ENCODE peak calls at places on chromosomes 5 and 9, in nine cellular contexts. A is iPS DF 19.7; O is stimulated activated CD8-positive, alpha-beta memory T cell treated with anti-CD3 and anti-CD28 coated beads, Interleukin-2, amount 100 ng/mL, for 1 hour; P is fibroblast of lung; X is keratinocyte; U is BJ; C is RPMI8226; F is cardiac muscle cell; Q is activated CD8-positive, alpha-beta memory T cell treated with anti-CD3 and anti-CD28 coated beads for 24 hours. S is an unnamed sample.

GRCh38 chr5:43121565-43122484 is 1.1 kb downstream of the ZNF131 start:
- DNase-seq in P (peak), O (no peak), Q (no peak), A (no peak), U (no peak), X (no peak), F (peak), C (peak), S (peak)

GRCh38 chr5:159951387-159951786 is 35.1 kb downstream of the ADRA1B start:
- DNase-seq in U (no peak), X (no peak), Q (no peak), F (peak), C (peak), O (no peak), A (peak), P (no peak), S (no peak)

GRCh38 chr5:158013939-158014338 is 155.0 kb upstream of the CLINT1 start:
- DNase-seq in O (no peak), P (peak), F (peak), A (peak), X (no peak), C (no peak), U (no peak), Q (no peak), S (no peak)

GRCh38 chr9:137278913-137279711 is 1.6 kb downstream of the TOR4A start:
- DNase-seq in O (no peak), X (no peak), C (no peak), P (no peak), A (no peak), U (no peak), Q (no peak), F (no peak), S (peak)

GRCh38 chr5:773517-774264 is 10.8 kb downstream of the ZDHHC11B start:
- DNase-seq in U (no peak), X (no peak), C (no peak), F (no peak), A (no peak), P (no peak), Q (peak), O (no peak), S (no peak)

GRCh38 chr9:13034696-13035006 is 244.8 kb downstream of the MPDZ start:
- DNase-seq in F (peak), U (no peak), P (peak), C (no peak), A (no peak), O (no peak), X (no peak), Q (no peak), S (no peak)

GRCh38 chr5:65753189-65753588 is 31.2 kb downstream of the NLN start:
- DNase-seq in A (no peak), P (no peak), C (no peak), X (no peak), Q (no peak), F (peak), O (no peak), U (no peak), S (no peak)

GRCh38 chr9:120750421-120750820 is 36.2 kb upstream of the MEGF9 start:
- DNase-seq in P (no peak), Q (no peak), U (peak), O (no peak), A (no peak), C (no peak), F (no peak), X (no peak), S (no peak)

GRCh38 chr5:40240671-40241070 is 439.0 kb upstream of the PTGER4 start:
- DNase-seq in O (no peak), X (no peak), U (no peak), P (no peak), F (no peak), C (no peak), A (no peak), Q (no peak), S (no peak)

GRCh38 chr9:14313378-14313940 is 482 bp downstream of the NFIB start:
- DNase-seq in X (no peak), F (no peak), P (peak), O (no peak), C (no peak), Q (peak), A (no peak), U (no peak), S (no peak)

GRCh38 chr9:104882574-104882973 is 45.4 kb downstream of the ABCA1 start:
- DNase-seq in C (no peak), Q (no peak), U (no peak), P (no peak), X (no peak), F (no peak), A (no peak), O (no peak), S (no peak)

GRCh38 chr5:120052916-120053828 is 410.9 kb upstream of the PRR16 start:
- DNase-seq in U (no peak), Q (no peak), F (no peak), X (no peak), P (no peak), C (no peak), O (no peak), A (no peak), S (no peak)

GRCh38 chr5:176533894-176534611 is 3.1 kb downstream of the RNF44 start:
- DNase-seq in X (no peak), C (peak), P (no peak), Q (peak), A (no peak), U (no peak), O (no peak), F (no peak), S (peak)

GRCh38 chr9:84897362-84898094 is 228.0 kb downstream of the NTRK2 start:
- DNase-seq in X (no peak), A (no peak), C (no peak), Q (no peak), U (no peak), F (no peak), O (no peak), P (no peak), S (no peak)

GRCh38 chr9:13845460-13845859 is 468.5 kb downstream of the NFIB start:
- DNase-seq in F (peak), P (peak), U (no peak), O (no peak), A (no peak), X (no peak), C (no peak), Q (no peak), S (no peak)

GRCh38 chr5:55037816-55038379 is 13.8 kb downstream of the GZMK start:
- DNase-seq in C (no peak), Q (no peak), O (no peak), X (no peak), P (no peak), F (no peak), U (no peak), A (no peak), S (no peak)

GRCh38 chr5:148730272-148730954 is 76.1 kb upstream of the HTR4 start:
- DNase-seq in F (peak), U (no peak), O (no peak), A (no peak), Q (peak), P (no peak), X (no peak), C (no peak), S (no peak)

GRCh38 chr9:72154468-72155281 is 5.4 kb downstream of the GDA start:
- DNase-seq in U (no peak), A (no peak), P (no peak), X (no peak), F (no peak), Q (no peak), C (no peak), O (no peak), S (no peak)

GRCh38 chr9:110714314-110714713 is 45.7 kb downstream of the MUSK start:
- DNase-seq in Q (no peak), X (no peak), F (no peak), C (no peak), P (peak), O (no peak), A (no peak), U (no peak), S (no peak)

GRCh38 chr5:111071413-111071812 is at the start of gene TSLP:
- DNase-seq in C (no peak), F (no peak), U (no peak), A (no peak), P (no peak), Q (no peak), O (no peak), X (no peak), S (no peak)

GRCh38 chr5:96721351-96721970 is 59.3 kb downstream of the CAST start:
- DNase-seq in F (peak), O (no peak), P (peak), U (no peak), X (no peak), Q (no peak), A (no peak), C (no peak), S (no peak)

GRCh38 chr9:91302831-91303230 is 58.9 kb downstream of the AUH start:
- DNase-seq in X (peak), U (peak), O (no peak), A (no peak), F (peak), P (peak), C (no peak), Q (no peak), S (no peak)